ENCODE peak calls at places on chromosomes 11 and 22, in ten cellular contexts. Q, N, J, R, V, Z, G, L, M and P are unnamed samples.

GRCh38 chr22:24592846-24593809 is at the start of gene LRRC75B:
- DNase-seq in N (no peak), J (peak), G (peak), V (peak), Q (peak), M (peak), R (peak), Z (peak), L (peak), P (peak)

GRCh38 chr22:49232319-49233067 is 595.2 kb downstream of the BRD1 start:
- DNase-seq in N (no peak), L (no peak), J (no peak), V (no peak), M (no peak), Z (no peak), Q (no peak), R (no peak), G (no peak), P (no peak)

GRCh38 chr11:298406-299065 is 790 bp downstream of the IFITM5 start:
- DNase-seq in R (peak), M (peak), G (no peak), Q (no peak), Z (no peak), N (no peak), L (no peak), J (no peak), V (no peak), P (no peak)

GRCh38 chr22:28812491-28812890 is 12.1 kb upstream of the XBP1 start:
- DNase-seq in J (no peak), R (no peak), Z (no peak), L (no peak), G (no peak), N (no peak), Q (no peak), M (no peak), V (no peak), P (no peak)

GRCh38 chr11:7844521-7844920 is 47.8 kb upstream of the OR5P2 start:
- DNase-seq in G (no peak), L (no peak), V (no peak), Z (no peak), N (no peak), R (no peak), Q (no peak), J (no peak), M (no peak), P (no peak)

GRCh38 chr11:110852925-110853324 is 140.7 kb upstream of the ARHGAP20 start:
- DNase-seq in N (no peak), Q (no peak), Z (no peak), L (no peak), R (no peak), J (no peak), G (no peak), V (no peak), M (no peak), P (no peak)

GRCh38 chr11:131146817-131147490 is 223.5 kb upstream of the NTM start:
- DNase-seq in V (no peak), R (no peak), Z (peak), Q (no peak), N (no peak), L (no peak), M (no peak), J (no peak), G (no peak), P (peak)

GRCh38 chr11:126843096-126843495 is 157.5 kb downstream of the KIRREL3 start:
- DNase-seq in M (no peak), V (no peak), R (no peak), J (no peak), G (no peak), Q (no peak), N (no peak), Z (no peak), L (no peak), P (no peak)

GRCh38 chr22:27195104-27195503 is 537.7 kb downstream of the MIAT start:
- DNase-seq in V (peak), N (no peak), M (no peak), Z (no peak), R (peak), J (no peak), G (no peak), Q (peak), L (peak), P (no peak)

GRCh38 chr11:117872420-117872961 is 4.0 kb downstream of the FXYD6 start:
- DNase-seq in M (no peak), G (no peak), R (peak), Q (no peak), N (no peak), Z (no peak), V (no peak), J (no peak), L (no peak), P (no peak)

GRCh38 chr11:76625787-76626186 is 44.8 kb downstream of the LRRC32 start:
- DNase-seq in V (no peak), Q (peak), M (no peak), L (no peak), Z (no peak), N (no peak), J (no peak), G (peak), R (no peak), P (no peak)

GRCh38 chr11:122150484-122151124 is 34.6 kb upstream of the BLID start:
- DNase-seq in N (no peak), L (no peak), G (no peak), R (no peak), Q (no peak), J (no peak), Z (no peak), M (no peak), V (no peak), P (no peak)

GRCh38 chr11:123178166-123178565 is 16.9 kb downstream of the CLMP start:
- DNase-seq in Z (no peak), L (no peak), R (no peak), G (no peak), N (no peak), Q (no peak), J (no peak), M (no peak), V (no peak), P (no peak)

GRCh38 chr11:69303427-69303826 is 9.5 kb downstream of the MYEOV start:
- DNase-seq in R (no peak), N (no peak), M (no peak), J (no peak), L (no peak), V (no peak), G (no peak), Z (no peak), Q (no peak), P (no peak)

GRCh38 chr11:6259638-6260019 is at the start of gene CCKBR:
- DNase-seq in V (no peak), M (peak), G (peak), N (no peak), L (no peak), Z (no peak), J (no peak), Q (no peak), R (no peak), P (no peak)

GRCh38 chr11:113895367-113896155 is 9.0 kb upstream of the HTR3B start:
- DNase-seq in L (no peak), R (no peak), G (no peak), Z (no peak), V (no peak), J (no peak), M (no peak), Q (no peak), N (no peak), P (no peak)

GRCh38 chr11:15286465-15286864 is 171.7 kb downstream of the INSC start:
- DNase-seq in Q (no peak), L (no peak), M (no peak), R (no peak), N (no peak), G (no peak), V (no peak), Z (no peak), J (no peak), P (peak)

GRCh38 chr22:50621491-50621880 is 6.5 kb downstream of the ARSA start:
- DNase-seq in V (no peak), J (no peak), L (no peak), Q (no peak), Z (no peak), M (peak), N (peak), G (no peak), R (no peak), P (no peak)

GRCh38 chr22:28620244-28620922 is 59.3 kb downstream of the TTC28 start:
- DNase-seq in V (no peak), M (no peak), G (no peak), R (no peak), Q (no peak), N (no peak), J (no peak), Z (no peak), L (no peak), P (no peak)

GRCh38 chr11:96065379-96065778 is 141.5 kb upstream of the MTMR2 start:
- DNase-seq in Z (no peak), N (no peak), G (no peak), V (no peak), R (no peak), Q (no peak), L (no peak), J (no peak), M (no peak), P (peak)